ENCODE peak calls at places on chromosome 22, in five cellular contexts. G is Peyer's patch, E is breast epithelium, A is transverse colon, F is fibroblast of mammary gland. S is an unnamed sample.

GRCh38 chr22:26273011-26273675 is 103.9 kb downstream of the SEZ6L start:
- DNase-seq in A (no peak), G (no peak), E (no peak), F (no peak), S (no peak)

GRCh38 chr22:25824828-25825474 is 83.0 kb downstream of the MYO18B start:
- DNase-seq in F (no peak), E (no peak), G (no peak), A (no peak), S (no peak)

GRCh38 chr22:48705917-48706605 is 1121.6 kb downstream of the BRD1 start:
- DNase-seq in G (no peak), E (no peak), F (no peak), A (no peak), S (no peak)

GRCh38 chr22:21778705-21779363 is 43.2 kb upstream of the YPEL1 start:
- DNase-seq in A (no peak), G (no peak), E (no peak), F (peak), S (no peak)

GRCh38 chr22:24435861-24436351 is 8.5 kb downstream of the ADORA2A start:
- DNase-seq in G (peak), A (no peak), E (no peak), F (peak), S (no peak)

GRCh38 chr22:24810043-24810749 is 4.2 kb downstream of the SGSM1 start:
- DNase-seq in G (no peak), F (no peak), E (peak), A (no peak), S (no peak)

GRCh38 chr22:27487600-27488450 is 313.7 kb downstream of the MN1 start:
- DNase-seq in G (no peak), E (no peak), F (peak), A (no peak), S (no peak)

GRCh38 chr22:44380716-44381500 is 68.2 kb upstream of the SHISAL1 start:
- DNase-seq in A (no peak), E (no peak), F (no peak), G (no peak), S (no peak)

GRCh38 chr22:36884314-36885158 is 23.7 kb downstream of the NCF4 start:
- DNase-seq in F (no peak), A (no peak), G (no peak), E (no peak), S (no peak)

GRCh38 chr22:44341431-44342346 is 28.9 kb upstream of the SHISAL1 start:
- DNase-seq in E (no peak), A (peak), G (no peak), F (no peak), S (no peak)

GRCh38 chr22:20721409-20722218 is 52.3 kb upstream of the SERPIND1 start:
- DNase-seq in G (no peak), A (no peak), E (no peak), F (no peak), S (no peak)

GRCh38 chr22:47275479-47276218 is 513.2 kb downstream of the TBC1D22A start:
- DNase-seq in F (no peak), A (no peak), G (no peak), E (no peak), S (no peak)
- TF ChIP-seq CTCF in F (no peak), A (no peak), G (no peak), E (no peak), S (peak)

GRCh38 chr22:38204784-38205183 is 3.0 kb downstream of the MAFF start:
- DNase-seq in E (no peak), A (no peak), F (no peak), G (peak), S (no peak)

GRCh38 chr22:38207898-38208432 is 6.2 kb downstream of the MAFF start:
- DNase-seq in F (no peak), G (no peak), A (no peak), E (no peak), S (no peak)

GRCh38 chr22:38203855-38204497 is 2.2 kb downstream of the MAFF start:
- DNase-seq in G (no peak), E (no peak), F (peak), A (no peak), S (no peak)

GRCh38 chr22:38203090-38203810 is 1.5 kb downstream of the MAFF start:
- DNase-seq in F (no peak), A (peak), G (peak), E (peak), S (no peak)

GRCh38 chr22:38205261-38206128 is 3.7 kb downstream of the MAFF start:
- DNase-seq in F (peak), A (peak), G (peak), E (peak), S (no peak)
- H3K4me3 ChIP-seq in F (no peak), A (no peak), G (no peak), E (peak), S (no peak)

GRCh38 chr22:17097062-17097461 is 12.3 kb downstream of the IL17RA start:
- DNase-seq in F (no peak), A (no peak), E (no peak), G (no peak), S (no peak)

GRCh38 chr22:17093081-17093480 is 8.3 kb downstream of the IL17RA start:
- DNase-seq in E (no peak), A (no peak), G (peak), F (no peak), S (no peak)

GRCh38 chr22:17097701-17098100 is 12.9 kb downstream of the IL17RA start:
- DNase-seq in A (no peak), E (no peak), G (no peak), F (no peak), S (no peak)

GRCh38 chr22:17096095-17096494 is 11.3 kb downstream of the IL17RA start:
- DNase-seq in E (no peak), A (no peak), F (no peak), G (no peak), S (no peak)

GRCh38 chr22:17095538-17095937 is 10.7 kb downstream of the IL17RA start:
- DNase-seq in F (no peak), G (peak), E (no peak), A (no peak), S (no peak)
- TF ChIP-seq CTCF in F (peak), G (no peak), E (no peak), A (no peak), S (peak)

GRCh38 chr22:19169002-19169946 is 9.3 kb downstream of the SLC25A1 start:
- DNase-seq in F (no peak), G (no peak), E (no peak), A (no peak), S (no peak)
- H3K4me3 ChIP-seq in F (peak), G (peak), E (peak), A (no peak), S (no peak)

GRCh38 chr22:38984224-38984623 is 2.1 kb downstream of the APOBEC3B start:
- DNase-seq in E (no peak), A (no peak), G (no peak), F (no peak), S (no peak)

GRCh38 chr22:38982008-38982927 is at the start of gene APOBEC3B:
- DNase-seq in A (peak), G (peak), E (no peak), F (peak), S (peak)

GRCh38 chr22:38981659-38982007 is 514 bp upstream of the APOBEC3B start:
- DNase-seq in A (no peak), G (no peak), F (no peak), E (no peak), S (no peak)

GRCh38 chr22:38986629-38987028 is 4.5 kb downstream of the APOBEC3B start:
- DNase-seq in A (no peak), F (no peak), E (no peak), G (no peak), S (no peak)

GRCh38 chr22:38981005-38981658 is 1.0 kb upstream of the APOBEC3B start:
- DNase-seq in F (peak), G (peak), E (no peak), A (peak), S (no peak)
- TF ChIP-seq CTCF in F (no peak), G (peak), E (no peak), A (peak), S (no peak)

GRCh38 chr22:31628969-31629723 is 32.9 kb downstream of the PISD start:
- DNase-seq in F (no peak), E (no peak), G (no peak), A (no peak), S (no peak)
- H3K4me3 ChIP-seq in F (peak), E (peak), G (peak), A (no peak), S (no peak)

GRCh38 chr22:29726104-29726503 is 6.3 kb downstream of the CABP7 start:
- DNase-seq in G (no peak), A (no peak), F (no peak), E (no peak), S (no peak)

GRCh38 chr22:29723766-29724165 is 4.0 kb downstream of the CABP7 start:
- DNase-seq in F (no peak), E (no peak), G (no peak), A (no peak), S (no peak)

GRCh38 chr22:29726512-29727247 is 6.9 kb downstream of the CABP7 start:
- DNase-seq in G (no peak), A (no peak), F (peak), E (no peak), S (no peak)

GRCh38 chr22:29722587-29722986 is 2.8 kb downstream of the CABP7 start:
- DNase-seq in E (no peak), A (no peak), G (no peak), F (no peak), S (no peak)

GRCh38 chr22:29724843-29725242 is 5.0 kb downstream of the CABP7 start:
- DNase-seq in F (no peak), E (no peak), A (no peak), G (no peak), S (no peak)
- TF ChIP-seq CTCF in F (no peak), E (no peak), A (no peak), G (no peak), S (no peak)

DNA sequence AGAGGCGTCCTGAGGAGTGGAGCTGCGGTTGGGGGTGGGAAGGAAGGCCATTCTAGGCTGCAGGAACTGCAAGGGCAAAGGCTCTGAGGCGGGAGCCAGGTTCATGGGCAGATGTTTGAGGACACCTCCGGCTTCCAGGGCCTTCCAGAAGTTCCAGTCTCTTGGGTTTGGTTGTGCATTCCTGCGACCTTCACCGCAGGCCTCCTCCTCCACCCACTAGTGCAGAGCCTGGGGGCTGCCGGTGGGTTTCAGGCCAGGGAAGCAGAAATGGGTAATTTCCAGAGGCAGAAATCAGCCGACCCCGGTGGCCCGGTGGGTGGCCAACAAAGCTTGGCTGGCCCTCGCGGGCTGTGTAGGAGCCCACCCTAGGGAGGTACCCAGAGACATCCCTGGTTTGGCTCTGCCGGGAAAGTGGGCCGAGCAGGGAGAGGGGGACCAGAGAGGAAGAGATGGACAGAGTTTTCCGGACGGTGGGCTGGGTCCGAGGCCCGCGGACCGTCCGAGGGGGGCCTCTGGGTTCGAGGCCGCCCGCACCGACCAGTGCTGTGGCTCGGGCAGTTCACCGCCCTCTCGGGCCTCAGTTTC is 388 bp upstream of the PHETA2 start:
- DNase-seq in A (no peak), G (peak), F (no peak), E (no peak), S (no peak)
- H3K4me3 ChIP-seq in A (peak), G (peak), F (peak), E (peak), S (no peak)